ENCODE peak calls at places on chromosomes 12 and 14, in six cellular contexts. W is HCT116, D is astrocyte, M is mammary epithelial cell, S is GM23338, R is endothelial cell of umbilical vein. Z is an unnamed sample. For H4K20me1, the result is how much of the 10 kb centered on the place peaks cover.

GRCh38 chr14:68626386-68626785 is 166.5 kb downstream of the ZFP36L1 start:
- DNase-seq in W (no peak), D (no peak), M (no peak), S (no peak), R (no peak), Z (no peak)

GRCh38 chr12:78421011-78421410 is 443.6 kb upstream of the SYT1 start:
- DNase-seq in W (no peak), D (peak), M (no peak), S (no peak), R (no peak), Z (peak)

GRCh38 chr14:89956294-89957009 is 725 bp downstream of the TDP1 start:
- DNase-seq in W (peak), D (peak), M (peak), S (peak), R (peak), Z (peak)

GRCh38 chr14:68140111-68140741 is 320.6 kb downstream of the RAD51B start:
- DNase-seq in W (peak), D (peak), M (peak), S (peak), R (peak), Z (peak)

GRCh38 chr12:34119366-34119765 is 97.1 kb downstream of the ALG10 start:
- DNase-seq in W (no peak), D (no peak), M (no peak), S (no peak), R (no peak), Z (no peak)

GRCh38 chr14:103549361-103550311 is 12.8 kb downstream of the BAG5 start:
- DNase-seq in W (no peak), D (no peak), M (no peak), S (no peak), R (no peak), Z (no peak)

GRCh38 chr12:106914796-106915634 is 40.7 kb upstream of the TMEM263 start:
- DNase-seq in W (no peak), D (no peak), M (no peak), S (no peak), R (no peak), Z (no peak)

GRCh38 chr14:66563731-66564130 is 55.8 kb downstream of the GPHN start:
- DNase-seq in W (no peak), D (no peak), M (no peak), S (no peak), R (no peak), Z (no peak)

GRCh38 chr12:56046027-56046780 is 4.5 kb downstream of the RPS26 start:
- DNase-seq in W (no peak), D (no peak), M (peak), S (peak), R (no peak), Z (no peak)

GRCh38 chr12:110649341-110649847 is 35.5 kb downstream of the TCTN1 start:
- DNase-seq in W (no peak), D (no peak), M (no peak), S (peak), R (no peak), Z (peak)

GRCh38 chr14:103091041-103091882 is 3.3 kb upstream of the EXOC3L4 start:
- DNase-seq in W (no peak), D (no peak), M (no peak), S (peak), R (no peak), Z (peak)

DNA sequence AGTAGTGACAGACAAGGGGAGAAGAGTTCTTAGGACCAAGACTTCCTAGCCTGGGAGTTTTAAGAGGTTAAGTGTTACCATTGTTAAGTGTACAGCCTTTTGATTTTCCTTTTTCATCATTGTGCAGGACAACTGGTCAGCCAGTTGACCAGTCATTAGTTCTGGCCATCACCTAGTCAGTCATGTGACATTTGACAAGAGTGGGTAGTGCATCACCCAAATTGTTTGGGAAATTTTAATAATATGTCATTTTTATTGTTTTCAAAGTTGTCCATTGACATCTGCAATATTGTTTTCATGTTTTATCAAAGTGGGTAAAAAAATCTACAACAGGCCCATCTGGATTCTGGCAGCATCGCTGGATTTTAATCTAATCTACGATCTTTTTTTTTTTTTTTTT is 15.5 kb downstream of the SINHCAF start:
- DNase-seq in W (no peak), D (no peak), M (no peak), S (no peak), R (no peak), Z (no peak)
- H4K20me1 ChIP-seq in W (under half), D (half or more), M (under half), S (half or more), R (under half), Z (under half)

DNA sequence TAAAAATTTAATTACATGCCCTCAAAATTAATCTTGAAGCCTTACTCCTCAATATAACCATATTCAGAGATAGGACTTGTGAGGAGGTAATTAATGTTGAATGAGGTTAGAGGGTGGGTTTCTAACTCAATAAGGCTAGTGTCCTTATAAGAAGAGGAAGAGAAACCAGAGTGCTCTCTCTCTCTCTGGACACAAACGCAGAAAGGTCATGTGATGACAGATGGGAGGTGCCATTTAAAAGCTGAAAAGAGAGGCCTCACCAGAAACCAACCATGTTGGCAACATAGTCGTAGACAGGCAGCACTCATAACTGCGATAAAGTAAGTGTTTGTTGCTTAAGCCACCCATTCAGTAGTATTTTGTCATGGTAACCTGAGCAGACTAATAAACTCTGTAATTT is 378.5 kb upstream of the LMO3 start:
- DNase-seq in W (no peak), D (no peak), M (no peak), S (no peak), R (no peak), Z (no peak)
- H2AFZ ChIP-seq in W (no peak), D (no peak), M (no peak), S (no peak), R (no peak), Z (no peak)

DNA sequence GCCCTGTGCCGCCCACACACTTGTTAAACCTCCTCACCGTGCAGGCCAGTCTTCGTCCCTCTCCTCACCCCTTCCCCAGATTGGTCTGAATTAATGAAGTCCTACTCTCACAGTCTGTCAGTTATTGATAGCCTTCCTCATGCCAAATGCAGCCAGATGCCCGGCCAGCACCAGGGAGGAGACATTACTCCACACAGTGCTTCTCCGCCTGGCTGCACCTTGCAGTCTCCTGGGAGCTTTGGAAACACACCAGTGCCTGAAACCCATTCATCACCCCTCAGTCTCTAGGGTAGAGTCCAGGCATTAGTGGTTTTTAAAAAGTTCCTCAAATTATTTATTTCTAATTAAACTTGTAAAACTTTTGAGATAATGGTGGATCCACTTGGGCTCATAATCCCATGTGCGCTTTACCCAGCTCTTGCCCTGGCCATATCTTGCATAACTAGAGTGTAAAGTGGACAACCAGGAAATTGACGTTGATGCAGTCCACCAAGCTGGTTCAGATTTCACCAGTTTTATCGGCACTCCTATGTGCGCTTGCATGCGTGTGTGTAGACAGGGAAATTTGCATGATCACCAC is 38.2 kb upstream of the TSPAN9 start:
- DNase-seq in W (no peak), D (no peak), M (no peak), S (no peak), R (no peak), Z (no peak)
- TF ChIP-seq EZH2 in W (no peak), D (no peak), M (no peak), S (no peak), R (no peak), Z (no peak)

DNA sequence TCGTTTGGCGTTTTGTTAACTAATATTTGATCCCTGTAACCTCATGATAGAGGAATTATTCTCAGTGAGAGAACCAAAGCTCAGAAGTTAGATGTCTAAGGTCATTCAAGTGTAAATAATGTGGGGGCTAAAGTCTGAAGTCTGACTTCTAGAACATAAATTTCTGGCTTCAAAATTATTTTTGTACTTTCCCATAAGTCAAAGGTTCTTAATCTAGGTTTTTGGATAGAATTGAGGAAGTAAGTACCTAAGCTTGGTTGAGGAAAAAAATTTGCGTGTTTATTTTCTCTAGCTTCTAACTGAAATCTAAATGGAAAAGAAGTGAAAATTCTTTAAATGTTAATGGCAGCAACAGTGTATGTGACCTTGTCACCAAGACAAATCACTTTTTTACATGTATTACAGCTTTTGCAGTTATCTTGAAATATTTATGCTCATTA is 2.3 kb downstream of the LARP4 start:
- DNase-seq in W (no peak), D (no peak), M (no peak), S (no peak), R (no peak), Z (no peak)
- H4K20me1 ChIP-seq in W (under half), D (under half), M (under half), S (under half), R (under half), Z (under half)

GRCh38 chr14:76827696-76828301 is 1.6 kb downstream of the LRRC74A start:
- DNase-seq in W (no peak), D (no peak), M (no peak), S (peak), R (no peak), Z (no peak)
- H2AFZ ChIP-seq in W (no peak), D (peak), M (peak), S (peak), R (no peak), Z (no peak)